ENCODE peak calls at places on chromosomes 2 and 18, in seven cellular contexts. T is smooth muscle cell of the brain vasculature; H is effector memory CD4-positive, alpha-beta T cell; B is osteocyte; V is glutamatergic neuron; F is AG04450; R is Peyer's patch. A is an unnamed sample.
A peak's percentile ranks its signal among the peaks of the same experiment; 100 is the strongest.

GRCh38 chr18:79517322-79517721 is 121.6 kb downstream of the NFATC1 start:
- DNase-seq in T (no peak), H (no peak), B (peak; percentile 68), V (no peak), F (no peak), R (no peak), A (no peak)

GRCh38 chr2:22521620-22522019 is 863.4 kb upstream of the KLHL29 start:
- DNase-seq in T (no peak), H (no peak), B (no peak), V (no peak), F (no peak), R (no peak), A (no peak)

GRCh38 chr2:203396667-203397066 is 68.5 kb downstream of the ABI2 start:
- DNase-seq in T (no peak), H (no peak), B (no peak), V (no peak), F (no peak), R (no peak), A (no peak)

GRCh38 chr2:199747427-199747826 is 103.6 kb downstream of the FTCDNL1 start:
- DNase-seq in T (no peak), H (no peak), B (no peak), V (peak; percentile 41), F (no peak), R (no peak), A (no peak)

GRCh38 chr2:69253893-69254292 is 133.1 kb downstream of the GFPT1 start:
- DNase-seq in T (peak; percentile 54), H (no peak), B (no peak), V (no peak), F (peak; percentile 92), R (no peak), A (no peak)

GRCh38 chr2:157901325-157901724 is 25.2 kb upstream of the ACVR1 start:
- DNase-seq in T (no peak), H (no peak), B (no peak), V (no peak), F (no peak), R (no peak), A (no peak)

GRCh38 chr2:196259507-196260481 is 88.4 kb upstream of the STK17B start:
- DNase-seq in T (no peak), H (no peak), B (no peak), V (no peak), F (no peak), R (no peak), A (peak; percentile 47)

GRCh38 chr2:42101641-42102605 is 54.1 kb downstream of the PKDCC start:
- DNase-seq in T (no peak), H (peak; percentile 95), B (no peak), V (peak; percentile 51), F (peak; percentile 80), R (peak; percentile 64), A (peak; percentile 78)

GRCh38 chr2:119808516-119809147 is 48.9 kb downstream of the PTPN4 start:
- DNase-seq in T (no peak), H (no peak), B (no peak), V (no peak), F (no peak), R (no peak), A (no peak)

GRCh38 chr2:7026740-7027139 is 109.5 kb downstream of the RNF144A start:
- DNase-seq in T (no peak), H (no peak), B (no peak), V (no peak), F (no peak), R (no peak), A (no peak)

GRCh38 chr2:131154071-131154531 is 49.0 kb downstream of the PLEKHB2 start:
- DNase-seq in T (no peak), H (peak; percentile 38), B (no peak), V (peak; percentile 80), F (peak; percentile 13), R (peak; percentile 73), A (peak; percentile 82)

GRCh38 chr18:45567123-45567522 is 48.2 kb upstream of the SLC14A2 start:
- DNase-seq in T (no peak), H (no peak), B (no peak), V (no peak), F (no peak), R (no peak), A (no peak)

GRCh38 chr2:108360776-108361468 is 16.8 kb upstream of the SULT1C4 start:
- DNase-seq in T (no peak), H (no peak), B (no peak), V (no peak), F (no peak), R (no peak), A (no peak)

GRCh38 chr18:8839285-8839684 is 133.9 kb downstream of the MTCL1 start:
- DNase-seq in T (no peak), H (no peak), B (no peak), V (no peak), F (no peak), R (no peak), A (no peak)

GRCh38 chr18:42670860-42671259 is 444.6 kb downstream of the RIT2 start:
- DNase-seq in T (no peak), H (no peak), B (no peak), V (no peak), F (no peak), R (no peak), A (no peak)

GRCh38 chr18:14025306-14025940 is 106.8 kb downstream of the ZNF519 start:
- DNase-seq in T (no peak), H (no peak), B (no peak), V (no peak), F (no peak), R (no peak), A (no peak)

GRCh38 chr2:197992482-197993133 is 188.2 kb downstream of the PLCL1 start:
- DNase-seq in T (no peak), H (no peak), B (no peak), V (no peak), F (no peak), R (no peak), A (no peak)

GRCh38 chr18:58788470-58788869 is 76.2 kb upstream of the ZNF532 start:
- DNase-seq in T (no peak), H (no peak), B (no peak), V (no peak), F (no peak), R (no peak), A (no peak)

GRCh38 chr2:197927994-197928393 is 123.6 kb downstream of the PLCL1 start:
- DNase-seq in T (no peak), H (no peak), B (no peak), V (no peak), F (no peak), R (no peak), A (no peak)

GRCh38 chr2:96608459-96609455 is 29.4 kb downstream of the KANSL3 start:
- DNase-seq in T (no peak), H (no peak), B (no peak), V (no peak), F (peak; percentile 21), R (no peak), A (no peak)

GRCh38 chr2:46735108-46735691 is 180.4 kb downstream of the MCFD2 start:
- DNase-seq in T (no peak), H (no peak), B (no peak), V (no peak), F (no peak), R (no peak), A (no peak)

A was measured in activated T-cell treated with anti-CD3 and anti-CD28 coated beads for 24 hours.